ENCODE peak calls at places on chromosomes 5 and 9, in four cellular contexts. R is sigmoid colon, Q is K562, S is NCI-H460. W is an unnamed sample.

GRCh38 chr5:127761869-127762268 is 58.7 kb downstream of the CCDC192 start:
- DNase-seq in R (no peak), Q (no peak), S (no peak), W (peak; percentile 49)

GRCh38 chr9:131503626-131504465 is 1.1 kb downstream of the POMT1 start:
- DNase-seq in R (no peak), Q (peak; percentile 52), S (no peak), W (no peak)

GRCh38 chr9:81683214-81683613 is 6.1 kb downstream of the TLE1 start:
- DNase-seq in R (no peak), Q (no peak), S (no peak), W (no peak)

GRCh38 chr5:125890387-125890955 is 532.7 kb upstream of the GRAMD2B start:
- DNase-seq in R (no peak), Q (no peak), S (no peak), W (no peak)

GRCh38 chr5:176819476-176819875 is 9.1 kb downstream of the UNC5A start:
- DNase-seq in R (no peak), Q (peak; percentile 69), S (no peak), W (no peak)

GRCh38 chr5:34863947-34864346 is 25.0 kb downstream of the TTC23L start:
- DNase-seq in R (no peak), Q (no peak), S (no peak), W (no peak)

GRCh38 chr5:11319851-11320580 is 559.0 kb upstream of the DAP start:
- DNase-seq in R (no peak), Q (no peak), S (no peak), W (no peak)

GRCh38 chr9:75616841-75617566 is 273.5 kb upstream of the PCSK5 start:
- DNase-seq in R (no peak), Q (no peak), S (no peak), W (no peak)

GRCh38 chr5:132821791-132822190 is 8.7 kb downstream of the SHROOM1 start:
- DNase-seq in R (no peak), Q (no peak), S (no peak), W (peak; percentile 36)

GRCh38 chr9:97755618-97756267 is 58.6 kb upstream of the XPA start:
- DNase-seq in R (no peak), Q (no peak), S (no peak), W (no peak)

GRCh38 chr9:133492061-133493021 is 13.4 kb upstream of the SLC2A6 start:
- DNase-seq in R (no peak), Q (no peak), S (no peak), W (no peak)

GRCh38 chr5:57171818-57172465 is 1.9 kb upstream of the GPBP1 start:
- DNase-seq in R (no peak), Q (no peak), S (no peak), W (no peak)

GRCh38 chr5:34570721-34571379 is 85.3 kb upstream of the RAI14 start:
- DNase-seq in R (no peak), Q (no peak), S (no peak), W (no peak)

GRCh38 chr9:106478312-106479099 is 384.5 kb upstream of the ZNF462 start:
- DNase-seq in R (no peak), Q (no peak), S (no peak), W (no peak)

GRCh38 chr9:19049872-19050636 is 827 bp downstream of the RRAGA start:
- DNase-seq in R (no peak), Q (peak; percentile 9), S (no peak), W (no peak)

GRCh38 chr5:53616939-53617549 is 56.6 kb downstream of the NDUFS4 start:
- DNase-seq in R (no peak), Q (peak; percentile 24), S (no peak), W (no peak)

GRCh38 chr5:167982-168660 is 23.2 kb upstream of the LRRC14B start:
- DNase-seq in R (peak; percentile 62), Q (no peak), S (no peak), W (peak; percentile 10)

GRCh38 chr5:92552206-92553160 is 1028.5 kb downstream of the NR2F1-AS1 start:
- DNase-seq in R (no peak), Q (no peak), S (peak; percentile 97), W (peak; percentile 84)

GRCh38 chr5:169796731-169797130 is 159.7 kb downstream of the DOCK2 start:
- DNase-seq in R (no peak), Q (no peak), S (no peak), W (no peak)

GRCh38 chr9:116951588-116952433 is 264.7 kb downstream of the TRIM32 start:
- DNase-seq in R (no peak), Q (no peak), S (no peak), W (no peak)

GRCh38 chr9:3794005-3794404 is 268.2 kb upstream of the RFX3 start:
- DNase-seq in R (no peak), Q (no peak), S (no peak), W (no peak)

GRCh38 chr9:107838766-107839165 is 349.2 kb upstream of the KLF4 start:
- DNase-seq in R (no peak), Q (no peak), S (no peak), W (no peak)

GRCh38 chr5:114055810-114056476 is 305.9 kb upstream of the KCNN2 start:
- DNase-seq in R (no peak), Q (no peak), S (no peak), W (no peak)

GRCh38 chr9:89122944-89123343 is 55.7 kb downstream of the SHC3 start:
- DNase-seq in R (no peak), Q (no peak), S (no peak), W (no peak)

GRCh38 chr9:130423272-130423671 is 21.5 kb upstream of the ASS1 start:
- DNase-seq in R (peak; percentile 92), Q (no peak), S (no peak), W (no peak)

GRCh38 chr5:73796164-73797141 is 170.5 kb downstream of the ARHGEF28 start:
- DNase-seq in R (no peak), Q (no peak), S (peak; percentile 93), W (peak; percentile 41)

W was measured in SK-MEL-5.